ENCODE peak calls at places on chromosomes 12 and 14, in six cellular contexts. One of them, this sample, is unnamed.

GRCh38 chr12:116126610-116127009 is 150.9 kb downstream of the MED13L start:
- DNase-seq in ELR: no peak
- DNase-seq in NCI-H1105: no peak
- DNase-seq in left cardiac atrium: no peak
- DNase-seq in memory B cell: no peak
- DNase-seq in sciatic nerve: no peak
- DNase-seq in this sample: peak

GRCh38 chr12:55743967-55744931 is 1.3 kb downstream of the GDF11 start:
- DNase-seq in ELR: peak
- DNase-seq in NCI-H1105: no peak
- DNase-seq in left cardiac atrium: no peak
- DNase-seq in memory B cell: no peak
- DNase-seq in sciatic nerve: no peak
- DNase-seq in this sample: peak

GRCh38 chr14:50823051-50823762 is 7.8 kb downstream of the NIN start:
- DNase-seq in ELR: no peak
- DNase-seq in NCI-H1105: no peak
- DNase-seq in left cardiac atrium: no peak
- DNase-seq in memory B cell: no peak
- DNase-seq in sciatic nerve: no peak
- DNase-seq in this sample: peak

GRCh38 chr12:122661246-122661645 is 41.9 kb downstream of the HCAR2 start:
- DNase-seq in ELR: no peak
- DNase-seq in NCI-H1105: no peak
- DNase-seq in left cardiac atrium: no peak
- DNase-seq in memory B cell: no peak
- DNase-seq in sciatic nerve: no peak
- DNase-seq in this sample: no peak

GRCh38 chr12:96120359-96121100 is 73.6 kb upstream of the ELK3 start:
- DNase-seq in ELR: no peak
- DNase-seq in NCI-H1105: no peak
- DNase-seq in left cardiac atrium: no peak
- DNase-seq in memory B cell: no peak
- DNase-seq in sciatic nerve: no peak
- DNase-seq in this sample: no peak

GRCh38 chr12:124909831-124910560 is 4.5 kb downstream of the UBC start:
- DNase-seq in ELR: peak
- DNase-seq in NCI-H1105: no peak
- DNase-seq in left cardiac atrium: no peak
- DNase-seq in memory B cell: no peak
- DNase-seq in sciatic nerve: no peak
- DNase-seq in this sample: peak

GRCh38 chr14:91225025-91225424 is 19.5 kb downstream of the GPR68 start:
- DNase-seq in ELR: peak
- DNase-seq in NCI-H1105: no peak
- DNase-seq in left cardiac atrium: no peak
- DNase-seq in memory B cell: no peak
- DNase-seq in sciatic nerve: no peak
- DNase-seq in this sample: peak

GRCh38 chr12:94586589-94587259 is 63.6 kb downstream of the TMCC3 start:
- DNase-seq in ELR: no peak
- DNase-seq in NCI-H1105: no peak
- DNase-seq in left cardiac atrium: no peak
- DNase-seq in memory B cell: no peak
- DNase-seq in sciatic nerve: no peak
- DNase-seq in this sample: peak

GRCh38 chr12:92141585-92142244 is 3.9 kb downstream of the BTG1 start:
- DNase-seq in ELR: peak
- DNase-seq in NCI-H1105: no peak
- DNase-seq in left cardiac atrium: no peak
- DNase-seq in memory B cell: no peak
- DNase-seq in sciatic nerve: no peak
- DNase-seq in this sample: no peak

GRCh38 chr14:68770051-68770450 is 22.8 kb downstream of the ZFP36L1 start:
- DNase-seq in ELR: no peak
- DNase-seq in NCI-H1105: no peak
- DNase-seq in left cardiac atrium: no peak
- DNase-seq in memory B cell: no peak
- DNase-seq in sciatic nerve: no peak
- DNase-seq in this sample: no peak

This sample was measured in GM23248.